ENCODE peak calls at places on chromosomes 7 and 10, in five cellular contexts. T, Z, D, E and O are unnamed samples.

GRCh38 chr7:127035203-127035849 is 217.4 kb downstream of the GRM8 start:
- DNase-seq in T (peak), Z (no peak), D (no peak), E (no peak), O (no peak)

GRCh38 chr7:79495544-79496272 is 42.2 kb upstream of the MAGI2 start:
- DNase-seq in T (no peak), Z (no peak), D (no peak), E (no peak), O (no peak)

GRCh38 chr7:123522061-123522460 is 12.3 kb downstream of the IQUB start:
- DNase-seq in T (peak), Z (no peak), D (no peak), E (no peak), O (no peak)

GRCh38 chr7:69609901-69610674 is 11.8 kb downstream of the AUTS2 start:
- DNase-seq in T (no peak), Z (no peak), D (no peak), E (no peak), O (no peak)

GRCh38 chr7:113652501-113652900 is 266.3 kb downstream of the PPP1R3A start:
- DNase-seq in T (no peak), Z (no peak), D (no peak), E (no peak), O (no peak)

GRCh38 chr10:62727935-62728334 is 76.6 kb upstream of the ADO start:
- DNase-seq in T (no peak), Z (no peak), D (no peak), E (no peak), O (no peak)

GRCh38 chr10:116732546-116732945 is 9.8 kb downstream of the HSPA12A start:
- DNase-seq in T (no peak), Z (no peak), D (no peak), E (no peak), O (no peak)

GRCh38 chr7:129665013-129665401 is 53.5 kb downstream of the NRF1 start:
- DNase-seq in T (peak), Z (no peak), D (peak), E (peak), O (no peak)

GRCh38 chr10:27188259-27188658 is 33.1 kb downstream of the MASTL start:
- DNase-seq in T (no peak), Z (no peak), D (no peak), E (no peak), O (no peak)

GRCh38 chr10:88198023-88198422 is 334.6 kb downstream of the PTEN start:
- DNase-seq in T (no peak), Z (no peak), D (no peak), E (no peak), O (no peak)

GRCh38 chr7:158469396-158470051 is 118.1 kb downstream of the PTPRN2 start:
- DNase-seq in T (no peak), Z (no peak), D (no peak), E (no peak), O (no peak)

GRCh38 chr7:1144269-1144771 is 15.7 kb downstream of the ZFAND2A start:
- DNase-seq in T (no peak), Z (no peak), D (no peak), E (no peak), O (no peak)

GRCh38 chr7:90825779-90826178 is 229.7 kb downstream of the CDK14 start:
- DNase-seq in T (no peak), Z (no peak), D (no peak), E (no peak), O (no peak)

GRCh38 chr7:65404020-65404419 is 30.4 kb downstream of the ZNF92 start:
- DNase-seq in T (no peak), Z (no peak), D (no peak), E (no peak), O (no peak)

GRCh38 chr7:7867835-7868234 is 100.8 kb upstream of the GLCCI1 start:
- DNase-seq in T (no peak), Z (no peak), D (no peak), E (no peak), O (no peak)

GRCh38 chr7:133540096-133540860 is 287.4 kb downstream of the EXOC4 start:
- DNase-seq in T (no peak), Z (no peak), D (no peak), E (no peak), O (no peak)

GRCh38 chr7:33762903-33763295 is 142.4 kb upstream of the BMPER start:
- DNase-seq in T (no peak), Z (no peak), D (no peak), E (no peak), O (no peak)

GRCh38 chr7:11297226-11297625 is 323.6 kb downstream of the PHF14 start:
- DNase-seq in T (no peak), Z (no peak), D (no peak), E (no peak), O (no peak)

GRCh38 chr7:93226310-93226709 is at the start of gene HEPACAM2:
- DNase-seq in T (no peak), Z (no peak), D (no peak), E (no peak), O (no peak)

GRCh38 chr7:126988022-126988421 is 264.7 kb downstream of the GRM8 start:
- DNase-seq in T (no peak), Z (no peak), D (no peak), E (no peak), O (no peak)

GRCh38 chr7:90298145-90299038 is 22.7 kb downstream of the FAM237B start:
- DNase-seq in T (peak), Z (no peak), D (no peak), E (peak), O (no peak)

GRCh38 chr7:12490105-12490688 is 80.3 kb upstream of the SCIN start:
- DNase-seq in T (peak), Z (no peak), D (no peak), E (peak), O (no peak)
- TF ChIP-seq CTCF in T (peak), Z (no peak), D (peak), E (peak), O (peak)

GRCh38 chr10:35643151-35643975 is 1.3 kb upstream of the FZD8 start:
- DNase-seq in T (peak), Z (peak), D (peak), E (peak), O (peak)
- TF ChIP-seq CTCF in T (no peak), Z (no peak), D (no peak), E (no peak), O (no peak)

DNA sequence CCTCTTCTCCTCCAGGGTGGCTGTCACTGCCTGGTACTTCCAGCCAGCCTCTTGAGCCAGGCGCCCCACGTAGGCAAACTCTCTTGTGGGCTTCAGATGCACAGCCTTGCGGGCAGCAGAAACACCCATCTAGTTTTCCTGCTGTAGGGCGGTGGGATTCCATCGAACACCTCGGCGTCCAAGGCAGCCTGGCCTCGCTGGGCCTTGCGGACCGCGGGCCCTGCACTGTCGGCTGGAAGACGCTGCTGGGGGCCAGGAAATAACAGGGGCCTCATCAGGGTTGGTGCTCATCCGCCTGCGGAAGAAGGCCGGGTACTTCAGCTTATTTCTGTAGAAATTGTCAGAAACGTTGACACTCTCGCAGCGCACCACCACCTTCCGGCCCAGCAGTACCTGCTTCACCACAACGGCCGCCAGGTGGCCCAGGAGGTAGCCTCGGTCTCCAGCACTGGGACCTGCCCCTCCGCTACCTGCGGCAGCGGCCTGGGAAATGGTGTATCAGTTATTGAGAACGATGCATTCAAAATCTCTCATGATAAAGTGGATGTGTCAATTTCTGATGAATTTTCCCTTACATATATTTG is 61.1 kb downstream of the WDFY4 start:
- DNase-seq in T (no peak), Z (no peak), D (peak), E (no peak), O (no peak)
- TF ChIP-seq CTCF in T (no peak), Z (no peak), D (peak), E (no peak), O (no peak)

GRCh38 chr7:43511029-43511428 is 71.9 kb upstream of the STK17A start:
- DNase-seq in T (no peak), Z (no peak), D (peak), E (no peak), O (no peak)
- TF ChIP-seq CTCF in T (no peak), Z (no peak), D (no peak), E (no peak), O (no peak)

GRCh38 chr10:132452216-132452650 is 55.2 kb downstream of the PWWP2B start:
- DNase-seq in T (no peak), Z (no peak), D (no peak), E (no peak), O (no peak)
- TF ChIP-seq CTCF in T (peak), Z (no peak), D (no peak), E (no peak), O (no peak)

DNA sequence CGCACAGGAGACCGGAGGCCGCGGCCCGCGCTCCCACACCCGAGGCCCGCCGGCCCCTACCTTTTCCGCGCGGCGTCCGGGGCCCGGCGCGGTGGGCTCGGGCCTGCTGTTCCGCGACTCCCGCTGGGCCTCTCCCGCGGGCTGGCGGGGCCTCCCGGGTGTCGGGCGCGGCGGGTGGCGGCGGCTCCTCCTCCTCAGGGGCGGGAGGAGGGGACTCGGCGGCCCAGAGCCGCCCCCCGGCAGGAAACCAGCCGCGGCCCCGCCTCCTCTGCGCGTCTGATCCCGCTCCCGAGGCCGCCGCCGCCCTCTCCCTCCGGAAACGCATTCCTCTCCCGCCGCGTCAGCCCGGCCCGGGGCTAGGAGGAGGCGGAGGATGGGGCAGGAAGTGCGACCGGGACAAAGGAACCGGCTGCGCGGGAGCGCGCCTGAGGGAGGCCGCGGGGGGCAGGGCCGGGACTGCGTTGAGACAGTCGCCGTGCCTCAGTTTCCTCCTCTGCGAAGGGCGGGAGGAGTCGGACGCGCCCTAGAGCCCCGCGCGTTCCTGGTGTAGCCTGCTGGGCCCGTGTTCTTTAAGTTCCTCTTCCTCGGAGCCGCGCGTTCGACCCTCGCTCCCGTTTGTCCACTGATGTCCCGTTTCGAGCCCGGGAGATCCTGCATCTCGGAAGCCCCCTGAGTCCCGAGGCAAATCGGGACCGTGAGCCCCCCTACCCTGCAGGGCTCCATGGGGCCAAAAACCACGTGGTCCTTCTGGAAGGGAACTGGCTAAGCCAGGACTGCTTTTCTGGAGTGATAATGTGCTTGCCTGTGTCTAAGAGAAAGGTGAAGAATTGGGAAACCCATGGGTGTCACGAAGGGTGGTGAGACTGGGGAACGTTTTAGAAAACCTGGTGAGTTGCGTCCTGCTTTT is at the start of gene ITGB1:
- DNase-seq in T (peak), Z (peak), D (peak), E (peak), O (peak)
- TF ChIP-seq CTCF in T (no peak), Z (no peak), D (no peak), E (no peak), O (no peak)